ENCODE peak calls at places on chromosomes 6 and 20, in seven cellular contexts. D is HTR-8/SVneo, O is T-helper 2 cell, P is mammary epithelial cell, R is transverse colon, G is activated T-cell treated with anti-CD3 and anti-CD28 coated beads for 1 hour, B is dermis blood vessel endothelial cell. E is an unnamed sample.

GRCh38 chr6:107098436-107099307 is 16.6 kb downstream of the BEND3 start:
- DNase-seq in D (no peak), G (no peak), B (no peak), P (no peak), R (no peak), O (no peak), E (no peak)

GRCh38 chr6:75023634-75024033 is 182.2 kb downstream of the COL12A1 start:
- DNase-seq in G (no peak), P (peak; percentile 28), D (no peak), B (peak; percentile 5), O (no peak), R (no peak), E (no peak)

GRCh38 chr6:13711384-13711725 is 280 bp downstream of the RANBP9 start:
- DNase-seq in R (no peak), G (no peak), P (no peak), B (no peak), O (no peak), D (no peak), E (no peak)

GRCh38 chr6:24931752-24932691 is 3.7 kb downstream of the RIPOR2 start:
- DNase-seq in G (no peak), R (no peak), D (no peak), B (peak; percentile 9), P (peak; percentile 62), O (no peak), E (no peak)

GRCh38 chr6:144149894-144150672 is at the start of gene STX11:
- DNase-seq in O (peak; percentile 68), B (peak; percentile 61), D (peak; percentile 56), G (peak; percentile 51), P (peak; percentile 59), R (peak; percentile 76), E (peak; percentile 84)

GRCh38 chr20:54223751-54224150 is 15.9 kb downstream of the PFDN4 start:
- DNase-seq in G (no peak), R (no peak), O (no peak), B (no peak), D (no peak), P (peak; percentile 22), E (no peak)

GRCh38 chr6:50062051-50062450 is 12.3 kb upstream of the DEFB112 start:
- DNase-seq in P (peak; percentile 0), B (no peak), G (no peak), R (no peak), D (no peak), O (no peak), E (no peak)

GRCh38 chr6:108170607-108171290 is 4.9 kb downstream of the NR2E1 start:
- DNase-seq in G (no peak), O (no peak), D (no peak), B (no peak), P (no peak), R (no peak), E (no peak)

E was measured in activated B cell treated with CpG ODN at 0.5 μM for 24 hours.